ENCODE peak calls at places on chromosomes 16 and 17, in four cellular contexts. J is COR-L47, K is dermis microvascular lymphatic vessel endothelial cell, C is dermis blood vessel endothelial cell. Z is an unnamed sample.

GRCh38 chr17:74466111-74466784 is at the start of gene CD300A:
- DNase-seq in J (no peak), K (no peak), C (no peak), Z (no peak)

GRCh38 chr16:79658301-79659001 is 57.9 kb upstream of the MAF start:
- DNase-seq in J (no peak), K (no peak), C (no peak), Z (no peak)

GRCh38 chr17:51461578-51462004 is 201.2 kb downstream of the UTP18 start:
- DNase-seq in J (peak; percentile 64), K (peak; percentile 68), C (peak; percentile 71), Z (peak; percentile 65)

GRCh38 chr16:10870137-10870776 is 6.7 kb upstream of the CIITA start:
- DNase-seq in J (no peak), K (no peak), C (no peak), Z (no peak)

GRCh38 chr16:88936008-88936912 is 40.7 kb downstream of the CBFA2T3 start:
- DNase-seq in J (no peak), K (no peak), C (no peak), Z (peak; percentile 14)

GRCh38 chr16:56691885-56692284 is 9.6 kb downstream of the MT1X start:
- DNase-seq in J (no peak), K (no peak), C (no peak), Z (no peak)

GRCh38 chr16:3728424-3729160 is 11.3 kb upstream of the TRAP1 start:
- DNase-seq in J (no peak), K (no peak), C (no peak), Z (no peak)

GRCh38 chr17:63246344-63246743 is 199.8 kb downstream of the CYB561 start:
- DNase-seq in J (no peak), K (no peak), C (no peak), Z (no peak)

GRCh38 chr16:31134625-31135534 is 647 bp downstream of the PRSS8 start:
- DNase-seq in J (peak; percentile 36), K (no peak), C (no peak), Z (no peak)

GRCh38 chr17:43517615-43518386 is 28.3 kb downstream of the ETV4 start:
- DNase-seq in J (no peak), K (peak; percentile 41), C (peak; percentile 81), Z (no peak)

GRCh38 chr17:33183487-33184026 is 109.5 kb downstream of the ASIC2 start:
- DNase-seq in J (no peak), K (no peak), C (no peak), Z (no peak)

GRCh38 chr17:50428831-50429424 is 2.9 kb downstream of the ACSF2 start:
- DNase-seq in J (no peak), K (no peak), C (no peak), Z (no peak)

GRCh38 chr17:28306954-28307401 is 12.0 kb upstream of the TMEM97 start:
- DNase-seq in J (no peak), K (no peak), C (no peak), Z (no peak)

GRCh38 chr16:75695708-75696107 is 5.6 kb downstream of the DUXB start:
- DNase-seq in J (no peak), K (no peak), C (no peak), Z (no peak)

GRCh38 chr17:40025991-40026815 is 11.0 kb downstream of the CSF3 start:
- DNase-seq in J (no peak), K (peak; percentile 58), C (peak; percentile 92), Z (peak; percentile 22)